ENCODE peak calls at places on chromosomes 4 and X, in ten cellular contexts. Z is neural progenitor cell; R is tibial nerve; M is hepatocyte; K is sigmoid colon; S is psoas muscle; V is breast epithelium; X is cardiac muscle cell; A is CD8-positive, alpha-beta T cell; T is H9. D is an unnamed sample.

GRCh38 chrX:53732797-53733196 is 46.3 kb upstream of the HUWE1 start:
- DNase-seq in M (no peak), A (no peak), K (no peak), R (no peak), X (no peak), T (no peak), Z (no peak), V (no peak), S (no peak), D (no peak)

GRCh38 chrX:119482497-119483480 is 14.5 kb downstream of the SLC25A5 start:
- DNase-seq in M (peak; percentile 73), K (peak; percentile 74), T (peak; percentile 76), R (peak; percentile 29), S (peak; percentile 76), V (peak; percentile 32), Z (peak; percentile 65), A (peak; percentile 51), X (peak; percentile 68), D (peak; percentile 59)

GRCh38 chr4:26320159-26320452 is 708 bp upstream of the RBPJ start:
- DNase-seq in V (no peak), A (no peak), S (no peak), M (no peak), Z (no peak), K (no peak), X (peak; percentile 42), T (no peak), R (no peak), D (no peak)

GRCh38 chr4:13919021-13919441 is 291.5 kb upstream of the BOD1L1 start:
- DNase-seq in A (no peak), Z (no peak), X (peak; percentile 82), T (no peak), M (peak; percentile 8), S (peak; percentile 40), R (no peak), V (no peak), K (peak; percentile 76), D (no peak)

GRCh38 chrX:77447339-77448149 is at the start of gene FGF16:
- DNase-seq in R (no peak), A (no peak), T (peak; percentile 37), Z (peak; percentile 48), S (no peak), K (no peak), X (no peak), M (no peak), V (no peak), D (no peak)

GRCh38 chr4:54063224-54063623 is 1.2 kb downstream of the CHIC2 start:
- DNase-seq in V (no peak), X (peak; percentile 62), T (no peak), R (no peak), A (no peak), M (no peak), S (no peak), K (no peak), Z (no peak), D (peak; percentile 18)

GRCh38 chrX:153761863-153762262 is 2.2 kb upstream of the PLXNB3 start:
- DNase-seq in K (peak; percentile 57), A (no peak), X (no peak), Z (no peak), S (no peak), R (no peak), T (no peak), M (no peak), V (no peak), D (no peak)

GRCh38 chr4:4248036-4248884 is at the start of gene TMEM128:
- DNase-seq in A (peak; percentile 93), Z (peak; percentile 96), X (peak; percentile 95), R (peak; percentile 84), S (peak; percentile 96), K (peak; percentile 96), T (peak; percentile 93), V (peak; percentile 84), M (peak; percentile 96), D (peak; percentile 89)

GRCh38 chr4:110211007-110211769 is 12.8 kb upstream of the ELOVL6 start:
- DNase-seq in V (no peak), Z (peak; percentile 48), R (no peak), S (no peak), T (no peak), A (peak; percentile 51), X (peak; percentile 69), M (peak; percentile 48), K (no peak), D (no peak)

GRCh38 chrX:154720067-154720466 is 30.8 kb downstream of the GAB3 start:
- DNase-seq in R (no peak), A (no peak), M (no peak), V (no peak), K (no peak), Z (no peak), T (no peak), S (no peak), X (no peak), D (no peak)

GRCh38 chrX:140766024-140766611 is 56.6 kb downstream of the LINC00632 start:
- DNase-seq in K (peak; percentile 61), S (peak; percentile 51), T (peak; percentile 43), A (peak; percentile 19), R (peak; percentile 23), V (no peak), Z (peak; percentile 68), X (peak; percentile 77), M (peak; percentile 67), D (no peak)

GRCh38 chrX:150240643-150240970 is 122.5 kb upstream of the MAMLD1 start:
- DNase-seq in X (no peak), V (no peak), K (no peak), Z (no peak), A (no peak), T (no peak), S (no peak), R (no peak), M (no peak), D (no peak)

GRCh38 chr4:126144838-126145237 is 830.1 kb downstream of the FAT4 start:
- DNase-seq in T (no peak), K (no peak), S (no peak), A (no peak), R (no peak), X (no peak), Z (no peak), V (no peak), M (no peak), D (no peak)

GRCh38 chrX:104270916-104271512 is 16.3 kb upstream of the ESX1 start:
- DNase-seq in R (peak; percentile 13), K (no peak), Z (peak; percentile 65), V (peak; percentile 22), S (no peak), T (peak; percentile 53), A (peak; percentile 12), X (peak; percentile 46), M (peak; percentile 38), D (no peak)

GRCh38 chrX:29490606-29491005 is 724.8 kb upstream of the MAGEB2 start:
- DNase-seq in R (no peak), K (no peak), X (no peak), T (no peak), Z (no peak), V (no peak), S (no peak), M (no peak), A (no peak), D (no peak)

GRCh38 chr4:130478406-130478805 is 1382.5 kb downstream of the C4orf33 start:
- DNase-seq in S (no peak), T (no peak), K (no peak), M (no peak), Z (no peak), A (no peak), X (peak; percentile 87), V (no peak), R (no peak), D (no peak)

GRCh38 chr4:45442466-45442865 is 681.4 kb downstream of the GABRG1 start:
- DNase-seq in S (no peak), K (no peak), Z (peak; percentile 47), V (no peak), M (peak; percentile 34), T (no peak), R (no peak), A (no peak), X (peak; percentile 33), D (no peak)

GRCh38 chr4:152462715-152463114 is 73.2 kb downstream of the FBXW7 start:
- DNase-seq in R (no peak), K (no peak), V (no peak), X (peak; percentile 35), T (no peak), S (no peak), Z (no peak), A (no peak), M (no peak), D (no peak)

GRCh38 chr4:69775488-69775887 is 15.1 kb upstream of the SULT1B1 start:
- DNase-seq in X (no peak), M (peak; percentile 10), A (no peak), T (no peak), S (no peak), K (no peak), V (no peak), R (no peak), Z (no peak), D (no peak)
- H3K27ac ChIP-seq in X (no peak overlapping the region), M (peak overlapping the region; percentile 81), A (no peak overlapping the region), T (no peak overlapping the region), S (no peak overlapping the region), K (no peak overlapping the region), V (no peak overlapping the region), R (no peak overlapping the region), Z (no peak overlapping the region), D (no peak overlapping the region)

GRCh38 chr4:85477538-85477937 is 2.6 kb downstream of the ARHGAP24 start:
- DNase-seq in A (no peak), Z (no peak), K (no peak), X (no peak), M (no peak), R (no peak), T (no peak), S (no peak), V (no peak), D (no peak)
- H3K4me1 ChIP-seq in A (no peaks in the 10 kb centered on the region), Z (peaks cover 6% of the 10 kb centered on the region), K (peaks cover 4% of the 10 kb centered on the region), X (peaks cover 5% of the 10 kb centered on the region), M (no peaks in the 10 kb centered on the region), R (no peaks in the 10 kb centered on the region), T (no peaks in the 10 kb centered on the region), S (peaks cover 5% of the 10 kb centered on the region), V (no peaks in the 10 kb centered on the region), D (no peaks in the 10 kb centered on the region)

DNA sequence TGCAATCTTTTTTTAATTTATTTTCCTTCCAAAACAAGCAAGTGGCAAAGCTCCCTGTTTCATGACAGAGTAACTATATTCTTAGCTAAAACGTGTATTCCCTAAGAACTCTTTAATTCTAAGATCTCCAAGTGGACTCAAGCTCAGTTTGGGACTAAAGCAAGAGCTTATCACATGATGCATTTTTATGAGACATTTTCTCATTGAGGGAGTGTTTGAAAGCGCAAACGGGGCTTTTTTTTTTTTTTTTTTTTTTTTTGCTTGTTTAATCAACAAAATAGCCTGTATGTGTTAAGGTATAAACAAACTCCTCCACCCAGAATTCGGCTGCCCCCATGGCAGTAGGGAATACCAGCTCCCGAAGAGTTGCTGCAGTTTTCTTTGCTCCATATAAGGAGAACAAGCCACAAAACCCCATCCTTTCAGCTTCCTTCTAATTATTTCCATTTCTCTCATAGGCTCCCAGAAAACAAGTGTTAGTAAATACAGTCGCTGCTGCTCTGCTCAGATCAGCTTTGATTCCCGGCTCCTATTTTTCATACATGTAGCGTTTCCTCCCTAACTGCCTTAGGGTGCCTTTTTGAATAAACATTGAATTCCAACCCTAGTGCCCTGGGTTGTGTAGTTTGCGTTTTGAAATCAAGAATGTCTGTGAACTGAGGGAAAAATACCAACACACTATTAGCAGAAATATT is 669 bp upstream of the PPARGC1A start:
- DNase-seq in K (no peak), M (no peak), A (no peak), R (no peak), X (peak; percentile 8), S (no peak), Z (peak; percentile 9), T (no peak), V (no peak), D (no peak)
- H3K27ac ChIP-seq in K (peak overlapping the region; percentile 78), M (peak overlapping the region; percentile 81), A (no peak overlapping the region), R (peak overlapping the region; percentile 45), X (peak overlapping the region; percentile 95), S (peak overlapping the region; percentile 95), Z (no peak overlapping the region), T (no peak overlapping the region), V (peak overlapping the region; percentile 48), D (no peak overlapping the region)

GRCh38 chr4:73597594-73597993 is 22.6 kb downstream of the RASSF6 start:
- DNase-seq in R (no peak), A (no peak), S (no peak), K (no peak), X (no peak), V (no peak), M (no peak), T (no peak), Z (no peak), D (no peak)
- H3K4me1 ChIP-seq in R (no peaks in the 10 kb centered on the region), A (no peaks in the 10 kb centered on the region), S (no peaks in the 10 kb centered on the region), K (peaks cover 14% of the 10 kb centered on the region), X (no peaks in the 10 kb centered on the region), V (no peaks in the 10 kb centered on the region), M (peaks cover 14% of the 10 kb centered on the region), T (peaks cover 2% of the 10 kb centered on the region), Z (peaks cover 5% of the 10 kb centered on the region), D (no peaks in the 10 kb centered on the region)

D was measured in naive thymus-derived CD4-positive, alpha-beta T cell.